ENCODE peak calls at places on chromosome 14, in eight cellular contexts. J is bronchial epithelial cell; T is cardiac fibroblast; N is choroid plexus epithelial cell; X is CD8-positive, alpha-beta T cell; U is transverse colon; S is tibial artery; L is MM.1S. W is an unnamed sample.
A peak's percentile ranks its signal among the peaks of the same experiment; 100 is the strongest.

GRCh38 chr14:69648480-69649414 is 37.4 kb downstream of the SUSD6 start:
- DNase-seq in J (peak; percentile 67), T (peak; percentile 63), N (peak; percentile 64), X (no peak), U (no peak), S (no peak), L (peak; percentile 17), W (peak; percentile 47)

GRCh38 chr14:78974691-78975090 is 804.5 kb downstream of the NRXN3 start:
- DNase-seq in J (peak; percentile 76), T (peak; percentile 28), N (no peak), X (no peak), U (no peak), S (no peak), L (no peak), W (peak; percentile 67)

GRCh38 chr14:96166475-96167223 is 38.0 kb upstream of the BDKRB2 start:
- DNase-seq in J (no peak), T (peak; percentile 40), N (no peak), X (peak; percentile 27), U (no peak), S (no peak), L (no peak), W (no peak)

GRCh38 chr14:61568572-61569011 is 126.7 kb upstream of the HIF1A start:
- DNase-seq in J (no peak), T (no peak), N (no peak), X (peak; percentile 71), U (peak; percentile 69), S (no peak), L (peak; percentile 42), W (peak; percentile 57)

GRCh38 chr14:60650382-60650961 is 1.2 kb upstream of the SIX1 start:
- DNase-seq in J (peak; percentile 22), T (no peak), N (peak; percentile 56), X (no peak), U (no peak), S (no peak), L (no peak), W (peak; percentile 39)

GRCh38 chr14:21525571-21525970 is 575 bp downstream of the SALL2 start:
- DNase-seq in J (no peak), T (peak; percentile 16), N (peak; percentile 45), X (no peak), U (no peak), S (no peak), L (no peak), W (peak; percentile 9)

GRCh38 chr14:21860172-21860571 is 186.6 kb upstream of the OR4E1 start:
- DNase-seq in J (peak; percentile 47), T (peak; percentile 3), N (peak; percentile 41), X (no peak), U (no peak), S (no peak), L (peak; percentile 34), W (peak; percentile 47)

GRCh38 chr14:99289394-99290189 is 17.6 kb upstream of the BCL11B start:
- DNase-seq in J (no peak), T (no peak), N (no peak), X (no peak), U (no peak), S (no peak), L (no peak), W (no peak)

GRCh38 chr14:22520235-22520634 is 68.8 kb downstream of the DAD1 start:
- DNase-seq in J (peak; percentile 81), T (peak; percentile 81), N (peak; percentile 66), X (no peak), U (no peak), S (no peak), L (no peak), W (peak; percentile 52)

GRCh38 chr14:93533864-93534263 is 103.1 kb downstream of the UNC79 start:
- DNase-seq in J (no peak), T (no peak), N (no peak), X (no peak), U (no peak), S (no peak), L (no peak), W (no peak)

GRCh38 chr14:99407416-99407815 is 73.2 kb downstream of the SETD3 start:
- DNase-seq in J (no peak), T (no peak), N (no peak), X (no peak), U (no peak), S (no peak), L (no peak), W (no peak)

GRCh38 chr14:100419856-100420255 is 96.7 kb downstream of the SLC25A47 start:
- DNase-seq in J (no peak), T (no peak), N (no peak), X (no peak), U (no peak), S (no peak), L (no peak), W (no peak)

GRCh38 chr14:69370061-69370460 is 28.0 kb downstream of the ERH start:
- DNase-seq in J (no peak), T (no peak), N (no peak), X (no peak), U (no peak), S (no peak), L (no peak), W (no peak)

GRCh38 chr14:51353901-51354300 is 113.9 kb downstream of the TMX1 start:
- DNase-seq in J (no peak), T (no peak), N (no peak), X (no peak), U (no peak), S (no peak), L (no peak), W (no peak)

GRCh38 chr14:81710232-81710845 is 176.7 kb upstream of the SEL1L start:
- DNase-seq in J (peak; percentile 55), T (peak; percentile 29), N (peak; percentile 36), X (no peak), U (no peak), S (no peak), L (peak; percentile 34), W (peak; percentile 57)

GRCh38 chr14:67524152-67524963 is 8.7 kb upstream of the PLEKHH1 start:
- DNase-seq in J (no peak), T (no peak), N (peak; percentile 28), X (no peak), U (peak; percentile 13), S (no peak), L (peak; percentile 12), W (peak; percentile 20)

GRCh38 chr14:81633496-81633895 is 99.8 kb upstream of the SEL1L start:
- DNase-seq in J (no peak), T (no peak), N (no peak), X (no peak), U (no peak), S (no peak), L (no peak), W (no peak)

GRCh38 chr14:98210045-98210678 is 1061.8 kb downstream of the BCL11B start:
- DNase-seq in J (no peak), T (no peak), N (no peak), X (peak; percentile 87), U (no peak), S (no peak), L (peak; percentile 38), W (no peak)

DNA sequence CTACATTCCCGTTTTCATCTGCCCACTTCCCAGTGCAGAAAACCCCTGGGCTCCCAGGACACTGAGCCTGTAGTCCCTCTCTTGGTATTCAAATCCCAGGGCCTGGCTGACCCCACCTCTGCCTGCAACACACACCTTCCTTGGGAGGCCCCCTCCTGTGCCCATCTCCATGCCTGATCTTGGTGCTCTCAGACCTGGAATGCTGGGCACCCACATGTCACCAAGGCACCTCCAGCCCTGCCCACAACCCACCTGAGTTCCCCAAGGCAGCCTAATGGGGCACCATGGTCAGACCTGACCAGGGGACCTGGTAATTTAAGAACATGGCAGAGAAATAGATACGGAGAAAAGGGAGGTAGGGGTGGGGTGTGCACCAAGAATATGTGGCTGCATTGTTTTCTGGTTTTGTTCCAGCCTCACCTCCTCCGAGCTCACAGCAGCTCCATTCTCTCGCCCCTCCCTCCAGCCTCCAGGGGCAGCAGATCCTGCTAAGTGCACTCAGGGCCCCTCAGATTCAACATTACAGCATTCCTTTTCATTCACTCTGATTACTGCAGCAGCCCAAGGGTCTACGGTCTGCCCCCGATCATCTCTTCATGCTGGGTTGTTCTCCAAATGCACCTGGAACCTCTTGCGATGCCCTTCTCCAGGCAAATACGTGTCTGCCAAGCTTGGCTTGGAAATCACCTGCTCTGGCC is 9.2 kb upstream of the HSP90AA1 start:
- DNase-seq in J (no peak), T (peak; percentile 8), N (peak; percentile 21), X (no peak), U (no peak), S (no peak), L (no peak), W (no peak)
- TF ChIP-seq CTCF in J (no peak), T (peak; percentile 5), N (no peak), X (no peak), U (no peak), S (no peak), L (no peak), W (no peak)

DNA sequence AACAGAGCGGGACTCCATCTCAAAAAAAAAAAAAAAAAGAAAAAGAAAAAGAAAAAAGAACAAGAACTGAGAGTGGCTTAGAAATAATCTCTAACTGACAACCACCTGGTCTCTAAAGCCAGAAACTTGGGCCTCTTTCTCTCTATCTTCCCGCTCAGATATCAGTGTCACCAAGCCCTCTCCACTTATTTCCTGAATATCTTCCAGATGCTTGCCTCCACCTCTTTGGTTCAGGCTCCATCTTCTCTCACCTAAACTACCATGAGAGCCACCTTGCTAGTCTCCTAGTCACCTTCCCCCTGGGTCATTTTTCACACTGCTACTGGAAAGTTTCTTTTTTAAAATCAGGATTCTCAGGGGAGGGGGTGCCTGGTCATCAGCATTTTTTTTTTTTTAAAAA is 1.8 kb upstream of the TM9SF1 start:
- DNase-seq in J (no peak), T (no peak), N (no peak), X (no peak), U (no peak), S (no peak), L (no peak), W (no peak)
- H3K4me3 ChIP-seq in J (no peak overlapping the region), T (no peak overlapping the region), N (no peak overlapping the region), X (no peak overlapping the region), U (no peak overlapping the region), S (peak overlapping the region; percentile 79), L (peak overlapping the region; percentile 20), W (peak overlapping the region; percentile 7)

GRCh38 chr14:64238049-64238448 is 56.1 kb downstream of the ESR2 start:
- DNase-seq in J (no peak), T (no peak), N (no peak), X (no peak), U (no peak), S (no peak), L (no peak), W (no peak)
- TF ChIP-seq CTCF in J (no peak), T (no peak), N (no peak), X (no peak), U (no peak), S (no peak), L (no peak), W (no peak)

GRCh38 chr14:104972301-104973211 is 5.6 kb downstream of the AHNAK2 start:
- DNase-seq in J (peak; percentile 95), T (peak; percentile 44), N (no peak), X (no peak), U (peak; percentile 84), S (peak; percentile 91), L (no peak), W (peak; percentile 99)

GRCh38 chr14:104970231-104971068 is 7.7 kb downstream of the AHNAK2 start:
- DNase-seq in J (peak; percentile 86), T (peak; percentile 90), N (peak; percentile 89), X (no peak), U (peak; percentile 64), S (peak; percentile 94), L (no peak), W (peak; percentile 94)

GRCh38 chr14:104973215-104974145 is 4.7 kb downstream of the AHNAK2 start:
- DNase-seq in J (peak; percentile 97), T (peak; percentile 96), N (peak; percentile 91), X (no peak), U (peak; percentile 87), S (peak; percentile 98), L (no peak), W (peak; percentile 99)

GRCh38 chr14:104969741-104970230 is 8.4 kb downstream of the AHNAK2 start:
- DNase-seq in J (no peak), T (no peak), N (no peak), X (no peak), U (no peak), S (no peak), L (no peak), W (no peak)

GRCh38 chr14:104971447-104972240 is 6.5 kb downstream of the AHNAK2 start:
- DNase-seq in J (no peak), T (no peak), N (no peak), X (no peak), U (no peak), S (peak; percentile 70), L (no peak), W (no peak)
- H3K4me3 ChIP-seq in J (no peak overlapping the region), T (no peak overlapping the region), N (no peak overlapping the region), X (no peak overlapping the region), U (no peak overlapping the region), S (no peak overlapping the region), L (no peak overlapping the region), W (peak overlapping the region; percentile 96)